ENCODE peak calls at places on chromosomes 5 and 9, in seven cellular contexts. One of them, this sample, is unnamed.

GRCh38 chr5:377326-377981 is 55.9 kb downstream of the AHRR start:
- DNase-seq in foreskin fibroblast: no peak
- DNase-seq in stimulated activated CD8-positive, alpha-beta memory T cell treated with anti-CD3 and anti-CD28 coated beads, Interleukin-15, amount 100 ng/mL, for 4 hours: no peak
- DNase-seq in iPS-NIHi11: peak; percentile 11
- DNase-seq in fibroblast of gingiva: no peak
- DNase-seq in stimulated activated naive CD4-positive, alpha-beta T cell: no peak
- DNase-seq in NCI-H774: no peak
- DNase-seq in this sample: no peak

GRCh38 chr5:160230686-160231527 is 1.6 kb downstream of the FABP6 start:
- DNase-seq in foreskin fibroblast: no peak
- DNase-seq in stimulated activated CD8-positive, alpha-beta memory T cell treated with anti-CD3 and anti-CD28 coated beads, Interleukin-15, amount 100 ng/mL, for 4 hours: no peak
- DNase-seq in iPS-NIHi11: no peak
- DNase-seq in fibroblast of gingiva: no peak
- DNase-seq in stimulated activated naive CD4-positive, alpha-beta T cell: no peak
- DNase-seq in NCI-H774: no peak
- DNase-seq in this sample: peak; percentile 30

GRCh38 chr5:96048763-96049162 is 87.1 kb upstream of the ELL2 start:
- DNase-seq in foreskin fibroblast: no peak
- DNase-seq in stimulated activated CD8-positive, alpha-beta memory T cell treated with anti-CD3 and anti-CD28 coated beads, Interleukin-15, amount 100 ng/mL, for 4 hours: no peak
- DNase-seq in iPS-NIHi11: peak; percentile 30
- DNase-seq in fibroblast of gingiva: no peak
- DNase-seq in stimulated activated naive CD4-positive, alpha-beta T cell: no peak
- DNase-seq in NCI-H774: no peak
- DNase-seq in this sample: no peak

GRCh38 chr5:131280417-131280816 is 16.6 kb downstream of the CDC42SE2 start:
- DNase-seq in foreskin fibroblast: no peak
- DNase-seq in stimulated activated CD8-positive, alpha-beta memory T cell treated with anti-CD3 and anti-CD28 coated beads, Interleukin-15, amount 100 ng/mL, for 4 hours: no peak
- DNase-seq in iPS-NIHi11: no peak
- DNase-seq in fibroblast of gingiva: peak; percentile 49
- DNase-seq in stimulated activated naive CD4-positive, alpha-beta T cell: no peak
- DNase-seq in NCI-H774: no peak
- DNase-seq in this sample: no peak

GRCh38 chr5:173790836-173791546 is 97.2 kb upstream of the CPEB4 start:
- DNase-seq in foreskin fibroblast: no peak
- DNase-seq in stimulated activated CD8-positive, alpha-beta memory T cell treated with anti-CD3 and anti-CD28 coated beads, Interleukin-15, amount 100 ng/mL, for 4 hours: no peak
- DNase-seq in iPS-NIHi11: no peak
- DNase-seq in fibroblast of gingiva: no peak
- DNase-seq in stimulated activated naive CD4-positive, alpha-beta T cell: no peak
- DNase-seq in NCI-H774: no peak
- DNase-seq in this sample: no peak

GRCh38 chr9:129725841-129726251 is 27.0 kb downstream of the PTGES start:
- DNase-seq in foreskin fibroblast: peak; percentile 76
- DNase-seq in stimulated activated CD8-positive, alpha-beta memory T cell treated with anti-CD3 and anti-CD28 coated beads, Interleukin-15, amount 100 ng/mL, for 4 hours: no peak
- DNase-seq in iPS-NIHi11: no peak
- DNase-seq in fibroblast of gingiva: peak; percentile 97
- DNase-seq in stimulated activated naive CD4-positive, alpha-beta T cell: no peak
- DNase-seq in NCI-H774: no peak
- DNase-seq in this sample: no peak

GRCh38 chr5:39464096-39464495 is 39.3 kb upstream of the DAB2 start:
- DNase-seq in foreskin fibroblast: no peak
- DNase-seq in stimulated activated CD8-positive, alpha-beta memory T cell treated with anti-CD3 and anti-CD28 coated beads, Interleukin-15, amount 100 ng/mL, for 4 hours: no peak
- DNase-seq in iPS-NIHi11: no peak
- DNase-seq in fibroblast of gingiva: no peak
- DNase-seq in stimulated activated naive CD4-positive, alpha-beta T cell: no peak
- DNase-seq in NCI-H774: no peak
- DNase-seq in this sample: no peak

GRCh38 chr9:129803679-129804065 is 688 bp downstream of the TOR1B start:
- DNase-seq in foreskin fibroblast: no peak
- DNase-seq in stimulated activated CD8-positive, alpha-beta memory T cell treated with anti-CD3 and anti-CD28 coated beads, Interleukin-15, amount 100 ng/mL, for 4 hours: no peak
- DNase-seq in iPS-NIHi11: no peak
- DNase-seq in fibroblast of gingiva: no peak
- DNase-seq in stimulated activated naive CD4-positive, alpha-beta T cell: no peak
- DNase-seq in NCI-H774: no peak
- DNase-seq in this sample: no peak

GRCh38 chr9:128470560-128470959 is 14.8 kb downstream of the ODF2 start:
- DNase-seq in foreskin fibroblast: peak; percentile 59
- DNase-seq in stimulated activated CD8-positive, alpha-beta memory T cell treated with anti-CD3 and anti-CD28 coated beads, Interleukin-15, amount 100 ng/mL, for 4 hours: no peak
- DNase-seq in iPS-NIHi11: no peak
- DNase-seq in fibroblast of gingiva: peak; percentile 88
- DNase-seq in stimulated activated naive CD4-positive, alpha-beta T cell: no peak
- DNase-seq in NCI-H774: no peak
- DNase-seq in this sample: no peak

GRCh38 chr5:16934669-16935068 is 1.4 kb downstream of the MYO10 start:
- DNase-seq in foreskin fibroblast: peak; percentile 41
- DNase-seq in stimulated activated CD8-positive, alpha-beta memory T cell treated with anti-CD3 and anti-CD28 coated beads, Interleukin-15, amount 100 ng/mL, for 4 hours: no peak
- DNase-seq in iPS-NIHi11: no peak
- DNase-seq in fibroblast of gingiva: peak; percentile 36
- DNase-seq in stimulated activated naive CD4-positive, alpha-beta T cell: no peak
- DNase-seq in NCI-H774: no peak
- DNase-seq in this sample: no peak

GRCh38 chr9:122394265-122395242 is 23.7 kb downstream of the PTGS1 start:
- DNase-seq in foreskin fibroblast: peak; percentile 97
- DNase-seq in stimulated activated CD8-positive, alpha-beta memory T cell treated with anti-CD3 and anti-CD28 coated beads, Interleukin-15, amount 100 ng/mL, for 4 hours: no peak
- DNase-seq in iPS-NIHi11: peak; percentile 6
- DNase-seq in fibroblast of gingiva: peak; percentile 96
- DNase-seq in stimulated activated naive CD4-positive, alpha-beta T cell: no peak
- DNase-seq in NCI-H774: no peak
- DNase-seq in this sample: no peak